ENCODE peak calls at places on chromosomes 2 and 18, in nine cellular contexts. One of them, this sample, is unnamed. For H3K27me3 and H3K4me1, the result is how much of the 10 kb centered on the place peaks cover.

GRCh38 chr18:64618390-64618789 is 469.5 kb upstream of the LINC00305 start:
- DNase-seq in endodermal cell: no peak
- DNase-seq in tibial artery: no peak
- DNase-seq in right lobe of liver: no peak
- DNase-seq in cardiac muscle cell: no peak
- DNase-seq in Peyer's patch: no peak
- DNase-seq in left ventricle myocardium inferior: no peak
- DNase-seq in neuronal stem cell: no peak
- DNase-seq in suprapubic skin: no peak
- DNase-seq in this sample: no peak

GRCh38 chr18:77187201-77187600 is 54.6 kb upstream of the MBP start:
- DNase-seq in endodermal cell: no peak
- DNase-seq in tibial artery: no peak
- DNase-seq in right lobe of liver: no peak
- DNase-seq in cardiac muscle cell: no peak
- DNase-seq in Peyer's patch: no peak
- DNase-seq in left ventricle myocardium inferior: no peak
- DNase-seq in neuronal stem cell: no peak
- DNase-seq in suprapubic skin: no peak
- DNase-seq in this sample: no peak

GRCh38 chr18:26546170-26546874 is 2.0 kb downstream of the KCTD1 start:
- DNase-seq in endodermal cell: no peak
- DNase-seq in tibial artery: no peak
- DNase-seq in right lobe of liver: no peak
- DNase-seq in cardiac muscle cell: no peak
- DNase-seq in Peyer's patch: no peak
- DNase-seq in left ventricle myocardium inferior: no peak
- DNase-seq in neuronal stem cell: no peak
- DNase-seq in suprapubic skin: no peak
- DNase-seq in this sample: peak

GRCh38 chr2:97068074-97068473 is 26.6 kb downstream of the FAHD2B start:
- DNase-seq in endodermal cell: no peak
- DNase-seq in tibial artery: no peak
- DNase-seq in right lobe of liver: no peak
- DNase-seq in cardiac muscle cell: no peak
- DNase-seq in Peyer's patch: no peak
- DNase-seq in left ventricle myocardium inferior: no peak
- DNase-seq in neuronal stem cell: no peak
- DNase-seq in suprapubic skin: no peak
- DNase-seq in this sample: no peak

GRCh38 chr2:42369551-42370229 is 8.7 kb upstream of the COX7A2L start:
- DNase-seq in endodermal cell: peak
- DNase-seq in tibial artery: no peak
- DNase-seq in right lobe of liver: no peak
- DNase-seq in cardiac muscle cell: no peak
- DNase-seq in Peyer's patch: no peak
- DNase-seq in left ventricle myocardium inferior: no peak
- DNase-seq in neuronal stem cell: no peak
- DNase-seq in suprapubic skin: no peak
- DNase-seq in this sample: peak

GRCh38 chr2:181036848-181037603 is 56.6 kb downstream of the UBE2E3 start:
- DNase-seq in endodermal cell: no peak
- DNase-seq in tibial artery: no peak
- DNase-seq in right lobe of liver: no peak
- DNase-seq in cardiac muscle cell: peak
- DNase-seq in Peyer's patch: no peak
- DNase-seq in left ventricle myocardium inferior: no peak
- DNase-seq in neuronal stem cell: no peak
- DNase-seq in suprapubic skin: no peak
- DNase-seq in this sample: no peak

GRCh38 chr2:174023591-174024523 is 58.7 kb upstream of the SP3 start:
- DNase-seq in endodermal cell: peak
- DNase-seq in tibial artery: peak
- DNase-seq in right lobe of liver: no peak
- DNase-seq in cardiac muscle cell: peak
- DNase-seq in Peyer's patch: no peak
- DNase-seq in left ventricle myocardium inferior: peak
- DNase-seq in neuronal stem cell: no peak
- DNase-seq in suprapubic skin: peak
- DNase-seq in this sample: no peak

GRCh38 chr2:103977681-103978080 is 876.2 kb upstream of the POU3F3 start:
- DNase-seq in endodermal cell: no peak
- DNase-seq in tibial artery: no peak
- DNase-seq in right lobe of liver: no peak
- DNase-seq in cardiac muscle cell: no peak
- DNase-seq in Peyer's patch: no peak
- DNase-seq in left ventricle myocardium inferior: no peak
- DNase-seq in neuronal stem cell: no peak
- DNase-seq in suprapubic skin: no peak
- DNase-seq in this sample: no peak

GRCh38 chr2:9146656-9147055 is 60.0 kb upstream of the ASAP2 start:
- DNase-seq in endodermal cell: no peak
- DNase-seq in tibial artery: no peak
- DNase-seq in right lobe of liver: no peak
- DNase-seq in cardiac muscle cell: no peak
- DNase-seq in Peyer's patch: no peak
- DNase-seq in left ventricle myocardium inferior: no peak
- DNase-seq in neuronal stem cell: no peak
- DNase-seq in suprapubic skin: no peak
- DNase-seq in this sample: no peak

GRCh38 chr2:22981785-22982184 is 403.2 kb upstream of the KLHL29 start:
- DNase-seq in endodermal cell: no peak
- DNase-seq in tibial artery: no peak
- DNase-seq in right lobe of liver: no peak
- DNase-seq in cardiac muscle cell: no peak
- DNase-seq in Peyer's patch: no peak
- DNase-seq in left ventricle myocardium inferior: no peak
- DNase-seq in neuronal stem cell: no peak
- DNase-seq in suprapubic skin: no peak
- DNase-seq in this sample: no peak
- H3K27me3 ChIP-seq in endodermal cell: under half
- H3K27me3 ChIP-seq in tibial artery: under half
- H3K27me3 ChIP-seq in right lobe of liver: under half
- H3K27me3 ChIP-seq in cardiac muscle cell: under half
- H3K27me3 ChIP-seq in Peyer's patch: under half
- H3K27me3 ChIP-seq in left ventricle myocardium inferior: under half
- H3K27me3 ChIP-seq in neuronal stem cell: under half
- H3K27me3 ChIP-seq in suprapubic skin: under half
- H3K27me3 ChIP-seq in this sample: under half

GRCh38 chr2:172597191-172597842 is 41.4 kb downstream of the PDK1 start:
- DNase-seq in endodermal cell: no peak
- DNase-seq in tibial artery: no peak
- DNase-seq in right lobe of liver: no peak
- DNase-seq in cardiac muscle cell: peak
- DNase-seq in Peyer's patch: no peak
- DNase-seq in left ventricle myocardium inferior: no peak
- DNase-seq in neuronal stem cell: no peak
- DNase-seq in suprapubic skin: no peak
- DNase-seq in this sample: no peak
- H3K4me1 ChIP-seq in endodermal cell: under half
- H3K4me1 ChIP-seq in tibial artery: under half
- H3K4me1 ChIP-seq in right lobe of liver: under half
- H3K4me1 ChIP-seq in cardiac muscle cell: half or more
- H3K4me1 ChIP-seq in Peyer's patch: under half
- H3K4me1 ChIP-seq in left ventricle myocardium inferior: under half
- H3K4me1 ChIP-seq in neuronal stem cell: under half
- H3K4me1 ChIP-seq in suprapubic skin: under half
- H3K4me1 ChIP-seq in this sample: under half

GRCh38 chr18:6971823-6972478 is 145.6 kb downstream of the LAMA1 start:
- DNase-seq in endodermal cell: no peak
- DNase-seq in tibial artery: no peak
- DNase-seq in right lobe of liver: no peak
- DNase-seq in cardiac muscle cell: no peak
- DNase-seq in Peyer's patch: no peak
- DNase-seq in left ventricle myocardium inferior: no peak
- DNase-seq in neuronal stem cell: no peak
- DNase-seq in suprapubic skin: no peak
- DNase-seq in this sample: no peak
- H3K27me3 ChIP-seq in endodermal cell: under half
- H3K27me3 ChIP-seq in tibial artery: under half
- H3K27me3 ChIP-seq in right lobe of liver: under half
- H3K27me3 ChIP-seq in cardiac muscle cell: under half
- H3K27me3 ChIP-seq in Peyer's patch: under half
- H3K27me3 ChIP-seq in left ventricle myocardium inferior: under half
- H3K27me3 ChIP-seq in neuronal stem cell: under half
- H3K27me3 ChIP-seq in suprapubic skin: under half
- H3K27me3 ChIP-seq in this sample: under half

DNA sequence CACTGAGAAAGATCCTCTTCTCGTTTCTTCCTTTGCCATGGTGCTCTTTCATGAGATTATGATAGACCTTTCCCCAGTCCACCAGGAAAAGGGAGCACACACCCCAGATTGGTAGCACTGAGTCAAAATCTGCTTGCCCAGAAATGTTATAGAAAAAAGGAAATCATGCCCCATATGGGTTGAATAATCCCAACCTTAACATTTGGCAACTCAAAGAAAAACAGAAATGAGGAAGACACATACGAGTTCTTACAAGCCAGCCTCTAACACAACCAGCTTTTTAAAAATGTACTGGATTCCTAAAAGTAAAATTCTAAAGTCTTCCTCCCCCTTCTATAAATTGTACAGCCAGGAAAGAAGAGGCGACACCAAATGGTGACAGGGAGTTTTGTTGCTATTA is 103.0 kb downstream of the ANKRD44 start:
- DNase-seq in endodermal cell: no peak
- DNase-seq in tibial artery: no peak
- DNase-seq in right lobe of liver: no peak
- DNase-seq in cardiac muscle cell: no peak
- DNase-seq in Peyer's patch: no peak
- DNase-seq in left ventricle myocardium inferior: no peak
- DNase-seq in neuronal stem cell: no peak
- DNase-seq in suprapubic skin: no peak
- DNase-seq in this sample: no peak
- H3K4me1 ChIP-seq in endodermal cell: under half
- H3K4me1 ChIP-seq in tibial artery: under half
- H3K4me1 ChIP-seq in right lobe of liver: under half
- H3K4me1 ChIP-seq in cardiac muscle cell: under half
- H3K4me1 ChIP-seq in Peyer's patch: half or more
- H3K4me1 ChIP-seq in left ventricle myocardium inferior: under half
- H3K4me1 ChIP-seq in neuronal stem cell: under half
- H3K4me1 ChIP-seq in suprapubic skin: under half
- H3K4me1 ChIP-seq in this sample: under half

GRCh38 chr2:44807344-44808025 is 134.0 kb upstream of the SIX3 start:
- DNase-seq in endodermal cell: no peak
- DNase-seq in tibial artery: no peak
- DNase-seq in right lobe of liver: no peak
- DNase-seq in cardiac muscle cell: no peak
- DNase-seq in Peyer's patch: no peak
- DNase-seq in left ventricle myocardium inferior: no peak
- DNase-seq in neuronal stem cell: no peak
- DNase-seq in suprapubic skin: no peak
- DNase-seq in this sample: no peak

GRCh38 chr2:44805836-44806235 is 135.7 kb upstream of the SIX3 start:
- DNase-seq in endodermal cell: no peak
- DNase-seq in tibial artery: no peak
- DNase-seq in right lobe of liver: no peak
- DNase-seq in cardiac muscle cell: no peak
- DNase-seq in Peyer's patch: no peak
- DNase-seq in left ventricle myocardium inferior: no peak
- DNase-seq in neuronal stem cell: no peak
- DNase-seq in suprapubic skin: no peak
- DNase-seq in this sample: no peak

GRCh38 chr2:44804406-44805235 is 136.9 kb upstream of the SIX3 start:
- DNase-seq in endodermal cell: peak
- DNase-seq in tibial artery: no peak
- DNase-seq in right lobe of liver: no peak
- DNase-seq in cardiac muscle cell: no peak
- DNase-seq in Peyer's patch: no peak
- DNase-seq in left ventricle myocardium inferior: no peak
- DNase-seq in neuronal stem cell: peak
- DNase-seq in suprapubic skin: no peak
- DNase-seq in this sample: no peak

GRCh38 chr2:44803100-44803424 is 138.4 kb upstream of the SIX3 start:
- DNase-seq in endodermal cell: no peak
- DNase-seq in tibial artery: no peak
- DNase-seq in right lobe of liver: no peak
- DNase-seq in cardiac muscle cell: no peak
- DNase-seq in Peyer's patch: no peak
- DNase-seq in left ventricle myocardium inferior: no peak
- DNase-seq in neuronal stem cell: no peak
- DNase-seq in suprapubic skin: no peak
- DNase-seq in this sample: no peak

GRCh38 chr2:44805391-44805790 is 136.1 kb upstream of the SIX3 start:
- DNase-seq in endodermal cell: peak
- DNase-seq in tibial artery: no peak
- DNase-seq in right lobe of liver: no peak
- DNase-seq in cardiac muscle cell: no peak
- DNase-seq in Peyer's patch: no peak
- DNase-seq in left ventricle myocardium inferior: no peak
- DNase-seq in neuronal stem cell: no peak
- DNase-seq in suprapubic skin: no peak
- DNase-seq in this sample: no peak
- H3K27me3 ChIP-seq in endodermal cell: under half
- H3K27me3 ChIP-seq in tibial artery: half or more
- H3K27me3 ChIP-seq in right lobe of liver: under half
- H3K27me3 ChIP-seq in cardiac muscle cell: half or more
- H3K27me3 ChIP-seq in Peyer's patch: under half
- H3K27me3 ChIP-seq in left ventricle myocardium inferior: half or more
- H3K27me3 ChIP-seq in neuronal stem cell: under half
- H3K27me3 ChIP-seq in suprapubic skin: half or more
- H3K27me3 ChIP-seq in this sample: half or more

DNA sequence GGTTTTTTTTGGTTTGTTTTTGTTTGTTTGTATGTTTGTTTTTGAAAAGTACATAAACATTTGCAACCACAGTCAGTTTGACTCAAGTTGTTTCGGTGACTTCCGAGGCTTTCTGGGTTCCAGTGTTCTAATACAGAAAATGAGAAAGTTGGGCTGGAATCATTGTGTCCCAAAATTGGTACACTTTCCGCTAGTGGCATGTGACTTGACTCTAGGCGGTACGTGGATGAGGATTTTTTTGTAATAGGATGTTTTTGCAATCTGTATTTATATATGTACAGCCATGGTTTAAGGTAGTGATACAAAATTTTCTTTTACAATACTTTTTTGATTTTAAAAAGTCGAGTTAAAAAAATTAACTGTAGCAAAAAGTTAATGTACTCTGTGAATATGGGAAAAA is 1.7 kb downstream of the MFF start:
- DNase-seq in endodermal cell: no peak
- DNase-seq in tibial artery: no peak
- DNase-seq in right lobe of liver: no peak
- DNase-seq in cardiac muscle cell: no peak
- DNase-seq in Peyer's patch: no peak
- DNase-seq in left ventricle myocardium inferior: no peak
- DNase-seq in neuronal stem cell: no peak
- DNase-seq in suprapubic skin: no peak
- DNase-seq in this sample: no peak
- H3K4me1 ChIP-seq in endodermal cell: under half
- H3K4me1 ChIP-seq in tibial artery: under half
- H3K4me1 ChIP-seq in right lobe of liver: under half
- H3K4me1 ChIP-seq in cardiac muscle cell: under half
- H3K4me1 ChIP-seq in Peyer's patch: under half
- H3K4me1 ChIP-seq in left ventricle myocardium inferior: under half
- H3K4me1 ChIP-seq in neuronal stem cell: under half
- H3K4me1 ChIP-seq in suprapubic skin: under half
- H3K4me1 ChIP-seq in this sample: under half

GRCh38 chr18:5885337-5885736 is 10.0 kb downstream of the TMEM200C start:
- DNase-seq in endodermal cell: no peak
- DNase-seq in tibial artery: no peak
- DNase-seq in right lobe of liver: no peak
- DNase-seq in cardiac muscle cell: no peak
- DNase-seq in Peyer's patch: no peak
- DNase-seq in left ventricle myocardium inferior: no peak
- DNase-seq in neuronal stem cell: no peak
- DNase-seq in suprapubic skin: no peak
- DNase-seq in this sample: no peak
- H3K27me3 ChIP-seq in endodermal cell: under half
- H3K27me3 ChIP-seq in tibial artery: under half
- H3K27me3 ChIP-seq in right lobe of liver: under half
- H3K27me3 ChIP-seq in cardiac muscle cell: under half
- H3K27me3 ChIP-seq in Peyer's patch: under half
- H3K27me3 ChIP-seq in left ventricle myocardium inferior: half or more
- H3K27me3 ChIP-seq in neuronal stem cell: under half
- H3K27me3 ChIP-seq in suprapubic skin: under half
- H3K27me3 ChIP-seq in this sample: under half

This sample was measured in A673.